ENCODE peak calls at places on chromosomes 16 and 17, in five cellular contexts. G, T, Y, Z and O are unnamed samples.

GRCh38 chr16:67235816-67236547 is 9.1 kb downstream of the TMEM208 start:
- DNase-seq in G (no peak), T (no peak), Y (no peak), Z (peak), O (no peak)

GRCh38 chr17:36703860-36704266 is 102.5 kb downstream of the MRM1 start:
- DNase-seq in G (peak), T (peak), Y (peak), Z (peak), O (peak)

GRCh38 chr16:85650864-85651811 is 37.6 kb downstream of the GINS2 start:
- DNase-seq in G (no peak), T (no peak), Y (no peak), Z (no peak), O (no peak)

GRCh38 chr17:7885357-7886226 is 3.0 kb upstream of the CHD3 start:
- DNase-seq in G (peak), T (peak), Y (peak), Z (peak), O (peak)

GRCh38 chr17:78257810-78258322 is 26.4 kb downstream of the TMEM235 start:
- DNase-seq in G (no peak), T (no peak), Y (peak), Z (peak), O (peak)

GRCh38 chr16:58105619-58106018 is 23.6 kb downstream of the CFAP20 start:
- DNase-seq in G (no peak), T (no peak), Y (no peak), Z (no peak), O (peak)

GRCh38 chr16:67537636-67538591 is 9.3 kb downstream of the RIPOR1 start:
- DNase-seq in G (peak), T (peak), Y (peak), Z (peak), O (peak)

GRCh38 chr17:69492410-69493071 is 78.0 kb downstream of the MAP2K6 start:
- DNase-seq in G (no peak), T (peak), Y (no peak), Z (no peak), O (no peak)

GRCh38 chr17:80005360-80006338 is 30.0 kb downstream of the TBC1D16 start:
- DNase-seq in G (peak), T (peak), Y (peak), Z (peak), O (peak)

GRCh38 chr16:15618392-15618791 is 24.6 kb downstream of the MARF1 start:
- DNase-seq in G (no peak), T (no peak), Y (no peak), Z (no peak), O (no peak)

GRCh38 chr17:80860101-80860671 is 131.5 kb upstream of the CHMP6 start:
- DNase-seq in G (no peak), T (no peak), Y (no peak), Z (no peak), O (no peak)

GRCh38 chr16:53745753-53746258 is 41.9 kb downstream of the FTO start:
- DNase-seq in G (no peak), T (no peak), Y (no peak), Z (no peak), O (no peak)

GRCh38 chr16:56748191-56748590 is 18.3 kb downstream of the NUP93 start:
- DNase-seq in G (no peak), T (no peak), Y (no peak), Z (no peak), O (no peak)

GRCh38 chr16:1770328-1771071 is 843 bp downstream of the NME3 start:
- DNase-seq in G (peak), T (peak), Y (peak), Z (peak), O (no peak)

GRCh38 chr16:49931931-49932330 is 76.0 kb upstream of the ZNF423 start:
- DNase-seq in G (no peak), T (no peak), Y (no peak), Z (no peak), O (no peak)

GRCh38 chr17:39563476-39563875 is 44.2 kb downstream of the NEUROD2 start:
- DNase-seq in G (no peak), T (peak), Y (no peak), Z (no peak), O (no peak)

GRCh38 chr17:28774206-28774605 is 30.4 kb downstream of the TRAF4 start:
- DNase-seq in G (no peak), T (no peak), Y (no peak), Z (no peak), O (no peak)

GRCh38 chr17:549197-550040 is 165.2 kb downstream of the VPS53 start:
- DNase-seq in G (no peak), T (no peak), Y (no peak), Z (no peak), O (no peak)

GRCh38 chr16:11020792-11021440 is 76.6 kb downstream of the CLEC16A start:
- DNase-seq in G (no peak), T (no peak), Y (no peak), Z (no peak), O (no peak)

GRCh38 chr17:66423436-66423922 is 121.1 kb downstream of the PRKCA start:
- DNase-seq in G (no peak), T (no peak), Y (no peak), Z (no peak), O (no peak)

GRCh38 chr16:15510992-15511391 is 76.6 kb downstream of the BMERB1 start:
- DNase-seq in G (no peak), T (no peak), Y (no peak), Z (no peak), O (no peak)

GRCh38 chr16:31355701-31356100 is 725 bp downstream of the ITGAX start:
- DNase-seq in G (no peak), T (no peak), Y (no peak), Z (no peak), O (no peak)

GRCh38 chr17:74545456-74546230 is at the start of gene CD300C:
- DNase-seq in G (no peak), T (no peak), Y (peak), Z (no peak), O (peak)

GRCh38 chr16:3690991-3691720 is 26.2 kb downstream of the TRAP1 start:
- DNase-seq in G (no peak), T (no peak), Y (no peak), Z (no peak), O (no peak)

GRCh38 chr16:79261461-79261860 is 339.1 kb downstream of the MAF start:
- DNase-seq in G (peak), T (peak), Y (peak), Z (peak), O (peak)

GRCh38 chr16:30948956-30949654 is at the start of gene ORAI3:
- DNase-seq in G (peak), T (peak), Y (peak), Z (peak), O (peak)

GRCh38 chr16:83136924-83137323 is 510.2 kb downstream of the CDH13 start:
- DNase-seq in G (no peak), T (no peak), Y (no peak), Z (no peak), O (no peak)

GRCh38 chr17:15955793-15956541 is 11.0 kb downstream of the ADORA2B start:
- DNase-seq in G (no peak), T (no peak), Y (no peak), Z (no peak), O (peak)

GRCh38 chr16:73732681-73733080 is 563.9 kb upstream of the PSMD7 start:
- DNase-seq in G (no peak), T (no peak), Y (no peak), Z (no peak), O (no peak)

GRCh38 chr17:77320046-77320445 is 179.3 kb downstream of the SEC14L1 start:
- DNase-seq in G (no peak), T (peak), Y (no peak), Z (no peak), O (peak)

GRCh38 chr17:3961564-3962047 is 2.6 kb downstream of the ATP2A3 start:
- DNase-seq in G (peak), T (no peak), Y (peak), Z (peak), O (peak)

GRCh38 chr17:5584971-5585794 is 874 bp upstream of the NLRP1 start:
- DNase-seq in G (no peak), T (no peak), Y (no peak), Z (no peak), O (no peak)

GRCh38 chr16:57787519-57787905 is 14.8 kb downstream of the KIFC3 start:
- DNase-seq in G (no peak), T (no peak), Y (no peak), Z (no peak), O (no peak)

GRCh38 chr17:9120471-9120870 is 99.2 kb downstream of the NTN1 start:
- DNase-seq in G (no peak), T (peak), Y (peak), Z (no peak), O (peak)

GRCh38 chr17:30234954-30235353 is 543 bp downstream of the SLC6A4 start:
- DNase-seq in G (no peak), T (no peak), Y (peak), Z (no peak), O (no peak)

GRCh38 chr17:79082311-79083190 is 7.9 kb downstream of the ENGASE start:
- DNase-seq in G (peak), T (peak), Y (peak), Z (peak), O (peak)

GRCh38 chr17:38572665-38573365 is 32.9 kb downstream of the SRCIN1 start:
- DNase-seq in G (no peak), T (peak), Y (no peak), Z (no peak), O (peak)

GRCh38 chr16:71453051-71453450 is 9.0 kb downstream of the ZNF23 start:
- DNase-seq in G (no peak), T (no peak), Y (no peak), Z (no peak), O (no peak)

GRCh38 chr16:1075546-1075945 is 3.0 kb downstream of the SSTR5 start:
- DNase-seq in G (no peak), T (no peak), Y (no peak), Z (no peak), O (no peak)